ENCODE peak calls at places on chromosomes 3 and 15, in five cellular contexts. One of them, this sample, is unnamed.
A peak's percentile ranks its signal among the peaks of the same experiment; 100 is the strongest.

GRCh38 chr15:50798684-50799083 is 33.2 kb upstream of the SPPL2A start:
- DNase-seq in MCF 10A: peak; percentile 39
- DNase-seq in astrocyte of the spinal cord: no peak
- DNase-seq in iPS-NIHi11: no peak
- DNase-seq in naive thymus-derived CD8-positive, alpha-beta T cell: no peak
- DNase-seq in this sample: peak; percentile 17

GRCh38 chr3:168121175-168121853 is 25.6 kb upstream of the GOLIM4 start:
- DNase-seq in MCF 10A: peak; percentile 10
- DNase-seq in astrocyte of the spinal cord: peak; percentile 44
- DNase-seq in iPS-NIHi11: no peak
- DNase-seq in naive thymus-derived CD8-positive, alpha-beta T cell: no peak
- DNase-seq in this sample: no peak

GRCh38 chr3:148648685-148649352 is 48.9 kb upstream of the AGTR1 start:
- DNase-seq in MCF 10A: peak; percentile 44
- DNase-seq in astrocyte of the spinal cord: peak; percentile 82
- DNase-seq in iPS-NIHi11: no peak
- DNase-seq in naive thymus-derived CD8-positive, alpha-beta T cell: no peak
- DNase-seq in this sample: peak; percentile 32

GRCh38 chr3:155335955-155336354 is 42.5 kb upstream of the STRIT1 start:
- DNase-seq in MCF 10A: no peak
- DNase-seq in astrocyte of the spinal cord: no peak
- DNase-seq in iPS-NIHi11: no peak
- DNase-seq in naive thymus-derived CD8-positive, alpha-beta T cell: no peak
- DNase-seq in this sample: no peak

GRCh38 chr15:53976844-53977392 is 1.3 kb upstream of the UNC13C start:
- DNase-seq in MCF 10A: peak; percentile 12
- DNase-seq in astrocyte of the spinal cord: no peak
- DNase-seq in iPS-NIHi11: peak; percentile 54
- DNase-seq in naive thymus-derived CD8-positive, alpha-beta T cell: no peak
- DNase-seq in this sample: no peak

GRCh38 chr3:36792342-36792741 is 28.0 kb upstream of the DCLK3 start:
- DNase-seq in MCF 10A: peak; percentile 51
- DNase-seq in astrocyte of the spinal cord: peak; percentile 22
- DNase-seq in iPS-NIHi11: peak; percentile 65
- DNase-seq in naive thymus-derived CD8-positive, alpha-beta T cell: no peak
- DNase-seq in this sample: peak; percentile 29

GRCh38 chr3:4586381-4586780 is 93.2 kb downstream of the ITPR1 start:
- DNase-seq in MCF 10A: no peak
- DNase-seq in astrocyte of the spinal cord: no peak
- DNase-seq in iPS-NIHi11: no peak
- DNase-seq in naive thymus-derived CD8-positive, alpha-beta T cell: no peak
- DNase-seq in this sample: no peak

GRCh38 chr3:182331356-182331755 is 461.9 kb upstream of the ATP11B start:
- DNase-seq in MCF 10A: peak; percentile 27
- DNase-seq in astrocyte of the spinal cord: no peak
- DNase-seq in iPS-NIHi11: no peak
- DNase-seq in naive thymus-derived CD8-positive, alpha-beta T cell: no peak
- DNase-seq in this sample: no peak

GRCh38 chr3:43879166-43879565 is 188.4 kb downstream of the ABHD5 start:
- DNase-seq in MCF 10A: peak; percentile 50
- DNase-seq in astrocyte of the spinal cord: no peak
- DNase-seq in iPS-NIHi11: peak; percentile 84
- DNase-seq in naive thymus-derived CD8-positive, alpha-beta T cell: no peak
- DNase-seq in this sample: no peak

GRCh38 chr3:156311431-156311830 is 191.1 kb downstream of the KCNAB1 start:
- DNase-seq in MCF 10A: no peak
- DNase-seq in astrocyte of the spinal cord: no peak
- DNase-seq in iPS-NIHi11: no peak
- DNase-seq in naive thymus-derived CD8-positive, alpha-beta T cell: no peak
- DNase-seq in this sample: no peak

GRCh38 chr3:128649264-128649663 is 1.4 kb downstream of the RPN1 start:
- DNase-seq in MCF 10A: no peak
- DNase-seq in astrocyte of the spinal cord: peak; percentile 7
- DNase-seq in iPS-NIHi11: no peak
- DNase-seq in naive thymus-derived CD8-positive, alpha-beta T cell: no peak
- DNase-seq in this sample: no peak

GRCh38 chr3:58492385-58492970 is 582 bp downstream of the KCTD6 start:
- DNase-seq in MCF 10A: no peak
- DNase-seq in astrocyte of the spinal cord: no peak
- DNase-seq in iPS-NIHi11: no peak
- DNase-seq in naive thymus-derived CD8-positive, alpha-beta T cell: peak; percentile 17
- DNase-seq in this sample: no peak

GRCh38 chr3:128422762-128423524 is 43.7 kb downstream of the DNAJB8 start:
- DNase-seq in MCF 10A: no peak
- DNase-seq in astrocyte of the spinal cord: no peak
- DNase-seq in iPS-NIHi11: no peak
- DNase-seq in naive thymus-derived CD8-positive, alpha-beta T cell: no peak
- DNase-seq in this sample: no peak

GRCh38 chr3:152899306-152899705 is 64.4 kb downstream of the P2RY1 start:
- DNase-seq in MCF 10A: no peak
- DNase-seq in astrocyte of the spinal cord: no peak
- DNase-seq in iPS-NIHi11: no peak
- DNase-seq in naive thymus-derived CD8-positive, alpha-beta T cell: no peak
- DNase-seq in this sample: no peak

GRCh38 chr15:63514533-63514943 is 10.1 kb downstream of the USP3 start:
- DNase-seq in MCF 10A: peak; percentile 93
- DNase-seq in astrocyte of the spinal cord: peak; percentile 58
- DNase-seq in iPS-NIHi11: no peak
- DNase-seq in naive thymus-derived CD8-positive, alpha-beta T cell: no peak
- DNase-seq in this sample: peak; percentile 36

GRCh38 chr3:32603064-32603463 is 32.4 kb upstream of the DYNC1LI1 start:
- DNase-seq in MCF 10A: no peak
- DNase-seq in astrocyte of the spinal cord: no peak
- DNase-seq in iPS-NIHi11: peak; percentile 26
- DNase-seq in naive thymus-derived CD8-positive, alpha-beta T cell: no peak
- DNase-seq in this sample: no peak

GRCh38 chr3:101133638-101134037 is 140.4 kb upstream of the ABI3BP start:
- DNase-seq in MCF 10A: no peak
- DNase-seq in astrocyte of the spinal cord: no peak
- DNase-seq in iPS-NIHi11: no peak
- DNase-seq in naive thymus-derived CD8-positive, alpha-beta T cell: no peak
- DNase-seq in this sample: peak; percentile 6

GRCh38 chr3:196198771-196199753 is 12.1 kb downstream of the ZDHHC19 start:
- DNase-seq in MCF 10A: peak; percentile 38
- DNase-seq in astrocyte of the spinal cord: no peak
- DNase-seq in iPS-NIHi11: no peak
- DNase-seq in naive thymus-derived CD8-positive, alpha-beta T cell: no peak
- DNase-seq in this sample: peak; percentile 29

GRCh38 chr3:25910997-25911396 is 121.1 kb downstream of the OXSM start:
- DNase-seq in MCF 10A: peak; percentile 27
- DNase-seq in astrocyte of the spinal cord: peak; percentile 6
- DNase-seq in iPS-NIHi11: peak; percentile 49
- DNase-seq in naive thymus-derived CD8-positive, alpha-beta T cell: no peak
- DNase-seq in this sample: no peak

GRCh38 chr3:172218350-172219323 is 179.3 kb downstream of the FNDC3B start:
- DNase-seq in MCF 10A: no peak
- DNase-seq in astrocyte of the spinal cord: peak; percentile 35
- DNase-seq in iPS-NIHi11: no peak
- DNase-seq in naive thymus-derived CD8-positive, alpha-beta T cell: no peak
- DNase-seq in this sample: peak; percentile 41

GRCh38 chr3:120983841-120984240 is 75.8 kb downstream of the STXBP5L start:
- DNase-seq in MCF 10A: no peak
- DNase-seq in astrocyte of the spinal cord: no peak
- DNase-seq in iPS-NIHi11: peak; percentile 14
- DNase-seq in naive thymus-derived CD8-positive, alpha-beta T cell: no peak
- DNase-seq in this sample: no peak

GRCh38 chr3:153166206-153166605 is 4.2 kb downstream of the RAP2B start:
- DNase-seq in MCF 10A: peak; percentile 49
- DNase-seq in astrocyte of the spinal cord: peak; percentile 35
- DNase-seq in iPS-NIHi11: no peak
- DNase-seq in naive thymus-derived CD8-positive, alpha-beta T cell: no peak
- DNase-seq in this sample: peak; percentile 24

GRCh38 chr15:28117591-28117990 is 18.5 kb upstream of the OCA2 start:
- DNase-seq in MCF 10A: no peak
- DNase-seq in astrocyte of the spinal cord: no peak
- DNase-seq in iPS-NIHi11: no peak
- DNase-seq in naive thymus-derived CD8-positive, alpha-beta T cell: no peak
- DNase-seq in this sample: no peak

GRCh38 chr3:13706451-13706850 is 157.5 kb downstream of the FBLN2 start:
- DNase-seq in MCF 10A: no peak
- DNase-seq in astrocyte of the spinal cord: no peak
- DNase-seq in iPS-NIHi11: no peak
- DNase-seq in naive thymus-derived CD8-positive, alpha-beta T cell: no peak
- DNase-seq in this sample: no peak

GRCh38 chr3:11764931-11765363 is 81.7 kb downstream of the TAMM41 start:
- DNase-seq in MCF 10A: peak; percentile 75
- DNase-seq in astrocyte of the spinal cord: peak; percentile 91
- DNase-seq in iPS-NIHi11: no peak
- DNase-seq in naive thymus-derived CD8-positive, alpha-beta T cell: no peak
- DNase-seq in this sample: peak; percentile 77

GRCh38 chr3:29324180-29324651 is 43.3 kb downstream of the RBMS3 start:
- DNase-seq in MCF 10A: peak; percentile 27
- DNase-seq in astrocyte of the spinal cord: peak; percentile 78
- DNase-seq in iPS-NIHi11: no peak
- DNase-seq in naive thymus-derived CD8-positive, alpha-beta T cell: no peak
- DNase-seq in this sample: peak; percentile 86

GRCh38 chr3:150073031-150073430 is 102.3 kb upstream of the PFN2 start:
- DNase-seq in MCF 10A: no peak
- DNase-seq in astrocyte of the spinal cord: no peak
- DNase-seq in iPS-NIHi11: no peak
- DNase-seq in naive thymus-derived CD8-positive, alpha-beta T cell: no peak
- DNase-seq in this sample: no peak

GRCh38 chr3:16723994-16724393 is 118.8 kb upstream of the DAZL start:
- DNase-seq in MCF 10A: peak; percentile 11
- DNase-seq in astrocyte of the spinal cord: peak; percentile 53
- DNase-seq in iPS-NIHi11: peak; percentile 65
- DNase-seq in naive thymus-derived CD8-positive, alpha-beta T cell: peak; percentile 6
- DNase-seq in this sample: peak; percentile 29

GRCh38 chr15:89971592-89971997 is 29.5 kb upstream of the ZNF710 start:
- DNase-seq in MCF 10A: peak; percentile 76
- DNase-seq in astrocyte of the spinal cord: peak; percentile 27
- DNase-seq in iPS-NIHi11: peak; percentile 87
- DNase-seq in naive thymus-derived CD8-positive, alpha-beta T cell: peak; percentile 4
- DNase-seq in this sample: peak; percentile 62

This sample was measured in RPMI7951.